ENCODE peak calls at places on chromosomes 6 and 20, in five cellular contexts. C is foreskin fibroblast, Z is heart right ventricle, W is A673, J is AG09309. Q is an unnamed sample.
A peak's percentile ranks its signal among the peaks of the same experiment; 100 is the strongest.

GRCh38 chr6:37994238-37994637 is 174.7 kb downstream of the ZFAND3 start:
- DNase-seq in J (no peak), Z (no peak), W (no peak), C (peak; percentile 16), Q (no peak)

GRCh38 chr6:75609639-75610590 is 8.2 kb downstream of the SENP6 start:
- DNase-seq in C (no peak), Z (no peak), J (no peak), W (no peak), Q (no peak)

GRCh38 chr20:50389808-50390684 is 120.1 kb upstream of the PTPN1 start:
- DNase-seq in J (no peak), C (no peak), Z (no peak), W (no peak), Q (no peak)

GRCh38 chr20:63969851-63970713 is at the start of gene ZNF512B:
- DNase-seq in Z (peak; percentile 71), C (no peak), J (no peak), W (peak; percentile 83), Q (no peak)

GRCh38 chr6:169070506-169071176 is 183.0 kb downstream of the THBS2 start:
- DNase-seq in J (peak; percentile 100), C (peak; percentile 100), Z (peak; percentile 51), W (no peak), Q (peak; percentile 94)

GRCh38 chr6:3727593-3728108 is 23.9 kb downstream of the PXDC1 start:
- DNase-seq in J (no peak), C (no peak), W (no peak), Z (no peak), Q (no peak)

GRCh38 chr6:127576874-127577273 is at the start of gene C6orf58:
- DNase-seq in W (no peak), Z (no peak), C (no peak), J (no peak), Q (no peak)

GRCh38 chr6:163460307-163460782 is 45.8 kb downstream of the QKI start:
- DNase-seq in Z (no peak), W (no peak), C (no peak), J (no peak), Q (no peak)

GRCh38 chr6:109861946-109862345 is 116.2 kb upstream of the GPR6 start:
- DNase-seq in C (no peak), Z (no peak), W (no peak), J (no peak), Q (no peak)

GRCh38 chr6:107690546-107690863 is 133.6 kb downstream of the SCML4 start:
- DNase-seq in C (no peak), W (no peak), Z (no peak), J (no peak), Q (no peak)

GRCh38 chr6:46325561-46326525 is 155.1 kb upstream of the ENPP5 start:
- DNase-seq in C (peak; percentile 37), Z (peak; percentile 23), J (peak; percentile 38), W (peak; percentile 56), Q (no peak)

GRCh38 chr20:62872184-62872862 is 10.7 kb upstream of the TCFL5 start:
- DNase-seq in J (no peak), C (no peak), W (no peak), Z (no peak), Q (no peak)

GRCh38 chr6:71544906-71545305 is 256.3 kb downstream of the OGFRL1 start:
- DNase-seq in C (no peak), Z (no peak), W (no peak), J (no peak), Q (no peak)

GRCh38 chr6:14819840-14820420 is 425.9 kb upstream of the JARID2 start:
- DNase-seq in C (no peak), Z (no peak), J (no peak), W (no peak), Q (no peak)

GRCh38 chr6:100620085-100620484 is 155.4 kb upstream of the SIM1 start:
- DNase-seq in C (peak; percentile 84), Z (no peak), J (peak; percentile 61), W (no peak), Q (no peak)

GRCh38 chr20:59518881-59519706 is 85.2 kb upstream of the PHACTR3 start:
- DNase-seq in W (peak; percentile 63), J (peak; percentile 17), Z (no peak), C (peak; percentile 13), Q (peak; percentile 70)

GRCh38 chr6:160000280-160000704 is 31.4 kb downstream of the IGF2R start:
- DNase-seq in J (no peak), C (no peak), W (peak; percentile 45), Z (no peak), Q (no peak)

GRCh38 chr6:14635195-14635594 is 517.6 kb downstream of the CD83 start:
- DNase-seq in Z (no peak), C (no peak), J (no peak), W (no peak), Q (no peak)

GRCh38 chr20:37463726-37464125 is 57.3 kb upstream of the NNAT start:
- DNase-seq in C (no peak), W (no peak), J (no peak), Z (no peak), Q (no peak)

GRCh38 chr6:56699066-56699654 is 56.5 kb upstream of the DST start:
- DNase-seq in Z (no peak), J (no peak), W (peak; percentile 60), C (no peak), Q (no peak)

GRCh38 chr6:77034161-77034560 is 429.1 kb downstream of the HTR1B start:
- DNase-seq in Z (no peak), W (no peak), C (peak; percentile 87), J (peak; percentile 83), Q (no peak)

GRCh38 chr6:112086744-112087135 is 542 bp downstream of the TUBE1 start:
- DNase-seq in J (peak; percentile 18), W (peak; percentile 66), C (peak; percentile 30), Z (no peak), Q (no peak)

GRCh38 chr20:47809561-47809960 is 24.3 kb upstream of the SULF2 start:
- DNase-seq in W (no peak), J (no peak), C (no peak), Z (no peak), Q (no peak)

GRCh38 chr6:124719951-124720350 is 242.3 kb upstream of the RNF217 start:
- DNase-seq in C (no peak), J (no peak), W (no peak), Z (no peak), Q (no peak)

GRCh38 chr6:83192456-83192855 is 609 bp downstream of the PGM3 start:
- DNase-seq in Z (no peak), C (no peak), W (no peak), J (no peak), Q (no peak)

GRCh38 chr6:134065706-134066105 is 13.3 kb upstream of the SLC2A12 start:
- DNase-seq in J (no peak), Z (no peak), W (peak; percentile 58), C (no peak), Q (no peak)

GRCh38 chr20:46717818-46718541 is 8.5 kb downstream of the SLC2A10 start:
- DNase-seq in Z (no peak), C (no peak), W (no peak), J (no peak), Q (no peak)

DNA sequence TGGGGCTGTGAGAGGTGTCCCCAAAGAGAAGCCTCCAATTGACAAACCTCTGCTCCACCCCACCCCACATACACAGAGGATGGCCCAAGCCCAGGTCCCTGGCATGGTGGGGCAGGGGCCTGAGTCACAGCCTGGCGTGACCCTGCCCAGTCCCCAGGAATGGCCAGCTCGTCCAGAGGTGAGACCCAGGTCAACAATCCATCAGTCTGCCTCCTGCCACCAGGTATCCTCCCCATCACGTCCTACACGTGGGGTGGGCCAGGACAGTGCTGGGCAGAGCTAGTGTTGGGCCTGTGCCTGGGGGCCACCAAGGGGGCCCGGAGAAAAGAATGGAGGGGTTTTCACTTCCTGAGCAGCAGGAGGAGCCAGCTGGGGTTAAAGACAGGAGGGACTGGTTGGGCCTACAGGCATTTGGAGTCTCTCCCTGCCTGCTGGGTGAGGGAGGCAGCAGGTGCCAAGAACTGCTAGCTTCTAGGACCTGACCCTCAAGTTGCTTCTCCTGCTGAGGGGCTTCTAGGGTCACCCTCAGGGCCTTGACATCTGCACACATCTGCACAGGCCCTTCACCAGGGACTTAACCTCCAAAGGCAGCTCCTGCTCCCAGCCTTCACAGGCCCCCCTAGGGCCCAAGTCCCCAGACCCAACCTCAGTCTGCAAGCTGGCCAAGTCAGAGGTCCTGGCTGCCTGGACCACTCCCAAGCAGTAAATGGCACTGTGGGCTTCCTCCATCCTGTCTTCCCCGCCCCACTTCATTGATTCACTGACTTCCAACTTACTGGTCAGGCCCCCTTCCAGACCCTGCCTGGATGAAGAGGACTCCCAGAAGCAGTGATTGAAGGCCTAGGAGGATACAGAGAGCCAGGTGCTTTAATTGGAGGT is 51.9 kb downstream of the MRPL14 start:
- DNase-seq in Z (no peak), C (no peak), W (no peak), J (no peak), Q (no peak)
- H3K4me3 ChIP-seq in Z (no peak overlapping the region), C (no peak overlapping the region), W (no peak overlapping the region), J (no peak overlapping the region), Q (no peak overlapping the region)

GRCh38 chr20:23148721-23149570 is 62.8 kb upstream of the CD93 start:
- DNase-seq in C (no peak), Z (peak; percentile 2), J (no peak), W (no peak), Q (no peak)
- H3K4me3 ChIP-seq in C (no peak overlapping the region), Z (no peak overlapping the region), J (no peak overlapping the region), W (no peak overlapping the region), Q (no peak overlapping the region)

DNA sequence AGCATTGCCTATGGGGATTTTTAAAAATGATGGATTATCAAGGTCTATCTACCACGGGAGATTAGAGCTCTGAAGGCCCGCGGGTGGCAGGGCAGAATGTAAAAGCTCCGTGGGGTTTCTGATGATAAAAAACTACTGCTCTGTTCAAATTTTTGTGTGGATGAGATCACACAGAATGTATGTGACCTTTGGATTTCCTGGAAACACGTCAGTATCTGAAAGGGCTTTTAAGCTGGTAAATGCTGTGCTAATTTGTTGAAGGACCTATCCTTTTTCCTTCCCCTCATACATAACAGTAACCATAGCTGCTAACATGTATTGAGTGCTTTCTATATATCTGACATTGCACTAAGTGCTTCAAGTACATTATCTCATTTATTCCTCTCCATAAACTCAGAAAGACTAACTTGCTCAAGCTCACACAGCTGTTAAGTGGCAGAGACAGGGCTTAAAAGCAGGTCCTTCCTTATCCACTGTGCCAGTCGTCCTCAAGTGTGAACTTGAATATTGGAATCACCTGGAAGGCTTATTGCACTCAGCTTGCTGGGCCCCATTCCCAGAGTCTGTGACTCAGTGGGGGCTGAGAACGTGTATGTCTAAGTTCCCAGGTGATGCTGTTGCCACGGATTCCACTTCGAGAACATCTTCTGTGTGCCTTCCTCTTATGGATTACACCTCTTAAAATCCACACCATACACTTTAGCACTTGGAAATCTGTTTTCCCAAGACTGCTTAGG is 1.9 kb upstream of the TMEM242 start:
- DNase-seq in Z (no peak), W (peak; percentile 32), C (peak; percentile 28), J (no peak), Q (no peak)
- H3K4me3 ChIP-seq in Z (no peak overlapping the region), W (no peak overlapping the region), C (no peak overlapping the region), J (no peak overlapping the region), Q (no peak overlapping the region)

DNA sequence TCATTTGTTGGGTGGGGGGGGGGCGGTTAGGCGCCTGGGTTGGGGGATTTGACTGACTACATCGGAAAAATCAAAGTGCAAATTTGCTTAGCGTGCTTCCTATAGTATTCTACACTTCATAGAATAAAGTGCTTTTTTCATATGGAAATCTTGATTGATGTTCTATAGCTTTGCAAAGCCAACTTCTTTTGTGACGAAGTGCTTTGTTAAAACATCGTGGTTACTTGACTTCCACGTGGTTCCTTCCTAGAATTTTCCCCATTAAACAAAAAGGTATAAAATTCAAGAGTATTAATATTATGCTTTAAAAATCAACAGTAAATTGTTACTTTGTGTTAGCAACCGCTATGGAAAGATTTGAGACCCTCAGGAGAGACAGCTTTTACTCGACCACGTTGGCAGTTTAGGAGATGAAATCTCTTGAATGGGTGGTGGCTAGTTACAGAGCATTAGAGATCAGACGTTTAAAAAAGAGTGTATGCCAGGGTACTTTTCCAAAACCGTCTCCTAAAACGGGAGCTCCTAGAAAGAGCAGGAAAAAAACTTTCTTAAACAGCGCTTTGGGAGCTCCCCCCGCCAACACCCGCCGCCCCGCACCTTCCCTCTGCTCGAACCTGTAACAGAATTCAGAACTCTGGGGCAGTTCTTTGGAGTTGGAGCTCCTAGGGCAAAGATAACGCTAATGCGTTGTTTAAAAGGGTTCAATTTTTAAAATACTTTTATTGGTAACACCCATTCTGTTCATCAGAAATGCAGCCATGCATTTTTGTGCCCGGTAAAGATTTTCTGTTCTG is 923 bp downstream of the GJA1 start:
- DNase-seq in J (no peak), W (peak; percentile 48), C (no peak), Z (no peak), Q (no peak)
- H3K4me3 ChIP-seq in J (peak overlapping the region; percentile 95), W (peak overlapping the region; percentile 75), C (peak overlapping the region; percentile 94), Z (peak overlapping the region; percentile 71), Q (peak overlapping the region; percentile 81)